ENCODE peak calls at places on chromosomes 11 and 22, in seven cellular contexts. H, W, B, N, F, P and C are unnamed samples.
A peak's percentile ranks its signal among the peaks of the same experiment; 100 is the strongest.

GRCh38 chr22:38570841-38571364 is 920 bp upstream of the DMC1 start:
- DNase-seq in W (peak; percentile 39), H (peak; percentile 23), P (peak; percentile 53), F (no peak), B (peak; percentile 9), N (no peak), C (peak; percentile 48)

GRCh38 chr22:42471441-42471840 is 39.2 kb upstream of the NFAM1 start:
- DNase-seq in W (no peak), P (no peak), B (no peak), H (no peak), N (no peak), F (no peak), C (no peak)

GRCh38 chr11:1208361-1209261 is 14.3 kb upstream of the MUC5B start:
- DNase-seq in N (peak; percentile 1), F (no peak), B (no peak), P (no peak), W (no peak), H (no peak), C (peak; percentile 5)

GRCh38 chr22:42328130-42328821 is 57.8 kb upstream of the TCF20 start:
- DNase-seq in H (no peak), F (no peak), P (no peak), B (no peak), W (no peak), N (no peak), C (no peak)

GRCh38 chr11:15660496-15660895 is 545.8 kb downstream of the INSC start:
- DNase-seq in F (no peak), B (no peak), H (no peak), P (no peak), N (no peak), W (no peak), C (no peak)

GRCh38 chr22:39635719-39636118 is 65.2 kb downstream of the CACNA1I start:
- DNase-seq in P (no peak), B (no peak), H (no peak), N (no peak), F (no peak), W (no peak), C (no peak)

GRCh38 chr11:67260406-67260805 is 5.9 kb upstream of the GRK2 start:
- DNase-seq in N (no peak), H (no peak), W (no peak), B (no peak), F (no peak), P (no peak), C (no peak)

GRCh38 chr11:56849250-56849649 is 100.8 kb upstream of the OR9G4 start:
- DNase-seq in N (no peak), P (no peak), W (no peak), B (peak; percentile 11), H (no peak), F (no peak), C (no peak)

GRCh38 chr11:108895579-108896480 is 231.0 kb downstream of the DDX10 start:
- DNase-seq in N (peak; percentile 5), P (peak; percentile 26), B (no peak), H (peak; percentile 3), F (no peak), W (peak; percentile 44), C (no peak)